ENCODE peak calls at places on chromosomes 3 and 15, in seven cellular contexts. B, S, E, J, V, O and C are unnamed samples.

GRCh38 chr3:166455724-166456123 is 618.5 kb upstream of the BCHE start:
- DNase-seq in V (no peak), J (no peak), O (no peak), B (no peak), E (no peak), S (no peak), C (no peak)

GRCh38 chr3:30193625-30194044 is 412.8 kb upstream of the TGFBR2 start:
- DNase-seq in V (no peak), J (no peak), E (no peak), O (no peak), B (no peak), S (no peak), C (no peak)

GRCh38 chr3:78868570-78868969 is 899.2 kb downstream of the ROBO1 start:
- DNase-seq in O (no peak), S (no peak), V (no peak), B (no peak), J (no peak), E (peak; percentile 50), C (no peak)

GRCh38 chr15:73806698-73807483 is 53.7 kb upstream of the INSYN1 start:
- DNase-seq in O (no peak), V (no peak), S (no peak), B (no peak), E (no peak), J (no peak), C (no peak)

GRCh38 chr15:85618956-85619491 is 175.7 kb downstream of the KLHL25 start:
- DNase-seq in J (peak; percentile 87), V (peak; percentile 6), E (no peak), B (peak; percentile 57), S (peak; percentile 92), O (peak; percentile 56), C (no peak)

GRCh38 chr15:39786444-39787056 is 3.9 kb upstream of the FSIP1 start:
- DNase-seq in O (peak; percentile 34), S (no peak), E (peak; percentile 63), J (no peak), V (peak; percentile 86), B (peak; percentile 39), C (peak; percentile 60)

GRCh38 chr15:58873267-58873666 is 60.2 kb downstream of the SLTM start:
- DNase-seq in J (no peak), B (no peak), O (no peak), V (no peak), S (no peak), E (no peak), C (no peak)

GRCh38 chr15:69000091-69000490 is 14.4 kb upstream of the NOX5 start:
- DNase-seq in E (no peak), V (no peak), O (no peak), S (no peak), B (no peak), J (no peak), C (no peak)

GRCh38 chr3:171944109-171945016 is 95.0 kb upstream of the FNDC3B start:
- DNase-seq in B (no peak), V (no peak), J (no peak), O (peak; percentile 75), S (no peak), E (no peak), C (no peak)

GRCh38 chr3:134309987-134310700 is 59.5 kb upstream of the RYK start:
- DNase-seq in O (no peak), E (no peak), J (no peak), V (no peak), B (no peak), S (no peak), C (no peak)

GRCh38 chr3:76429536-76430177 is 610.2 kb upstream of the ROBO2 start:
- DNase-seq in V (no peak), O (no peak), S (no peak), J (no peak), B (no peak), E (no peak), C (no peak)

GRCh38 chr3:142941373-142942123 is 21.9 kb downstream of the PAQR9 start:
- DNase-seq in B (no peak), S (no peak), V (no peak), O (no peak), J (no peak), E (no peak), C (no peak)

GRCh38 chr15:31752363-31752762 is 278.0 kb upstream of the CHRNA7 start:
- DNase-seq in O (no peak), V (no peak), J (no peak), E (no peak), S (no peak), B (no peak), C (no peak)

GRCh38 chr3:62186967-62187366 is 186.4 kb downstream of the FEZF2 start:
- DNase-seq in V (peak; percentile 35), J (no peak), B (no peak), S (no peak), O (peak; percentile 18), E (no peak), C (no peak)

GRCh38 chr15:66905954-66906353 is 159.4 kb upstream of the SMAD3 start:
- DNase-seq in V (peak; percentile 35), J (no peak), E (no peak), S (no peak), O (no peak), B (no peak), C (no peak)

GRCh38 chr15:101504866-101505609 is 15.5 kb upstream of the PCSK6 start:
- DNase-seq in J (no peak), E (no peak), S (no peak), O (no peak), V (no peak), B (no peak), C (no peak)

GRCh38 chr3:179181993-179182551 is 33.9 kb downstream of the PIK3CA start:
- DNase-seq in E (no peak), J (no peak), S (no peak), O (no peak), B (no peak), V (no peak), C (no peak)

GRCh38 chr3:85560088-85560790 is 601.5 kb downstream of the CADM2 start:
- DNase-seq in V (peak; percentile 80), O (no peak), B (no peak), E (no peak), J (no peak), S (peak; percentile 74), C (peak; percentile 38)

GRCh38 chr3:150680562-150680961 is 23.2 kb downstream of the ERICH6 start:
- DNase-seq in E (no peak), J (no peak), V (no peak), B (no peak), S (no peak), O (no peak), C (no peak)

GRCh38 chr3:177610677-177611654 is 413.7 kb upstream of the TBL1XR1 start:
- DNase-seq in V (peak; percentile 15), J (no peak), S (no peak), O (no peak), E (peak; percentile 95), B (no peak), C (no peak)

GRCh38 chr3:152853196-152853595 is 18.3 kb downstream of the P2RY1 start:
- DNase-seq in O (no peak), E (no peak), V (no peak), B (no peak), S (no peak), J (no peak), C (no peak)

GRCh38 chr15:62453356-62453755 is 288.3 kb upstream of the C2CD4B start:
- DNase-seq in O (no peak), S (no peak), E (no peak), J (no peak), V (no peak), B (no peak), C (no peak)

GRCh38 chr3:1037631-1038030 is 55.2 kb upstream of the CNTN6 start:
- DNase-seq in S (no peak), J (no peak), V (no peak), B (no peak), E (no peak), O (no peak), C (no peak)

GRCh38 chr3:142987080-142987700 is 14.2 kb upstream of the U2SURP start:
- DNase-seq in B (peak; percentile 35), J (no peak), O (no peak), S (no peak), V (peak; percentile 59), E (peak; percentile 52), C (peak; percentile 47)

GRCh38 chr3:24264748-24265158 is 229.9 kb downstream of the THRB start:
- DNase-seq in O (peak; percentile 39), S (no peak), E (peak; percentile 11), J (no peak), B (peak; percentile 22), V (no peak), C (no peak)

GRCh38 chr3:163916596-163917560 is 1161.4 kb downstream of the SI start:
- DNase-seq in O (peak; percentile 3), J (no peak), E (peak; percentile 35), S (no peak), V (no peak), B (no peak), C (no peak)

GRCh38 chr3:133880886-133881455 is 14.7 kb downstream of the RAB6B start:
- DNase-seq in J (no peak), B (no peak), S (no peak), E (no peak), V (no peak), O (no peak), C (no peak)

GRCh38 chr3:128152419-128153155 is 694 bp upstream of the EEFSEC start:
- DNase-seq in B (no peak), V (no peak), J (no peak), O (no peak), E (peak; percentile 73), S (no peak), C (no peak)

GRCh38 chr15:75203017-75203907 is 1.6 kb downstream of the C15orf39 start:
- DNase-seq in S (no peak), E (no peak), B (peak; percentile 45), V (no peak), O (no peak), J (no peak), C (no peak)